ENCODE peak calls at places on chromosome 19, in nine cellular contexts. Z is breast epithelium, Y is K562, J is esophagus squamous epithelium, H is Peyer's patch, K is body of pancreas, D is IMR-90, T is heart left ventricle, W is suprapubic skin. N is an unnamed sample.

GRCh38 chr19:33143897-33144405 is 12.0 kb downstream of the WDR88 start:
- DNase-seq in Z (peak; percentile 24), Y (peak; percentile 80), J (no peak), H (peak; percentile 77), K (peak; percentile 67), D (peak; percentile 42), T (peak; percentile 65), W (peak; percentile 73), N (no peak)

GRCh38 chr19:39356647-39357046 is 14.4 kb downstream of the SAMD4B start:
- DNase-seq in Z (no peak), Y (peak; percentile 83), J (no peak), H (no peak), K (no peak), D (no peak), T (no peak), W (no peak), N (no peak)

GRCh38 chr19:4371209-4371897 is 28.0 kb downstream of the MPND start:
- DNase-seq in Z (no peak), Y (no peak), J (no peak), H (no peak), K (peak; percentile 56), D (no peak), T (peak; percentile 60), W (no peak), N (no peak)

GRCh38 chr19:39296055-39296645 is at the start of gene IFNL1:
- DNase-seq in Z (no peak), Y (no peak), J (no peak), H (no peak), K (no peak), D (no peak), T (no peak), W (peak; percentile 40), N (no peak)

GRCh38 chr19:688214-688613 is 7.0 kb downstream of the PRSS57 start:
- DNase-seq in Z (no peak), Y (no peak), J (no peak), H (no peak), K (no peak), D (no peak), T (no peak), W (no peak), N (no peak)

GRCh38 chr19:55546822-55547614 is 1.7 kb upstream of the SBK3 start:
- DNase-seq in Z (peak; percentile 69), Y (peak; percentile 63), J (no peak), H (no peak), K (peak; percentile 53), D (peak; percentile 84), T (peak; percentile 94), W (peak; percentile 82), N (peak; percentile 92)

GRCh38 chr19:7004313-7004931 is 16.8 kb downstream of the MBD3L2B start:
- DNase-seq in Z (no peak), Y (peak; percentile 13), J (no peak), H (no peak), K (no peak), D (peak; percentile 18), T (no peak), W (no peak), N (no peak)

GRCh38 chr19:42121666-42122069 is 10.6 kb downstream of the POU2F2 start:
- DNase-seq in Z (no peak), Y (no peak), J (no peak), H (no peak), K (no peak), D (peak; percentile 88), T (peak; percentile 67), W (no peak), N (no peak)

GRCh38 chr19:1768248-1768647 is 14.9 kb downstream of the ONECUT3 start:
- DNase-seq in Z (no peak), Y (peak; percentile 67), J (no peak), H (no peak), K (no peak), D (no peak), T (no peak), W (no peak), N (no peak)

GRCh38 chr19:7383284-7383683 is 34.5 kb downstream of the ARHGEF18 start:
- DNase-seq in Z (no peak), Y (no peak), J (no peak), H (no peak), K (no peak), D (no peak), T (no peak), W (no peak), N (no peak)

GRCh38 chr19:34430738-34431625 is 2.8 kb downstream of the UBA2 start:
- DNase-seq in Z (no peak), Y (peak; percentile 76), J (no peak), H (no peak), K (no peak), D (peak; percentile 68), T (no peak), W (no peak), N (no peak)

GRCh38 chr19:53057904-53058579 is 13.5 kb downstream of the ERVV-2 start:
- DNase-seq in Z (no peak), Y (no peak), J (no peak), H (no peak), K (peak; percentile 54), D (no peak), T (peak; percentile 64), W (no peak), N (no peak)

GRCh38 chr19:51439021-51439465 is 19.2 kb downstream of the SIGLEC8 start:
- DNase-seq in Z (no peak), Y (no peak), J (no peak), H (no peak), K (no peak), D (no peak), T (no peak), W (no peak), N (no peak)

GRCh38 chr19:1570836-1571235 is 2.7 kb upstream of the MEX3D start:
- DNase-seq in Z (no peak), Y (no peak), J (no peak), H (no peak), K (no peak), D (no peak), T (no peak), W (no peak), N (no peak)

GRCh38 chr19:55372316-55373081 is 2.2 kb upstream of the IL11 start:
- DNase-seq in Z (no peak), Y (no peak), J (no peak), H (no peak), K (no peak), D (peak; percentile 84), T (no peak), W (no peak), N (no peak)

GRCh38 chr19:37572203-37572602 is 22.4 kb downstream of the ZNF571 start:
- DNase-seq in Z (no peak), Y (no peak), J (no peak), H (no peak), K (no peak), D (peak; percentile 22), T (no peak), W (no peak), N (no peak)

GRCh38 chr19:3785464-3785937 is 680 bp downstream of the MATK start:
- DNase-seq in Z (no peak), Y (peak; percentile 64), J (no peak), H (no peak), K (no peak), D (no peak), T (no peak), W (no peak), N (no peak)

GRCh38 chr19:4389511-4390016 is 10.8 kb downstream of the SH3GL1 start:
- DNase-seq in Z (no peak), Y (no peak), J (no peak), H (no peak), K (no peak), D (no peak), T (no peak), W (no peak), N (no peak)

GRCh38 chr19:1592023-1592754 is 476 bp downstream of the MBD3 start:
- DNase-seq in Z (peak; percentile 68), Y (peak; percentile 94), J (no peak), H (peak; percentile 91), K (peak; percentile 92), D (peak; percentile 87), T (peak; percentile 89), W (peak; percentile 83), N (peak; percentile 93)

DNA sequence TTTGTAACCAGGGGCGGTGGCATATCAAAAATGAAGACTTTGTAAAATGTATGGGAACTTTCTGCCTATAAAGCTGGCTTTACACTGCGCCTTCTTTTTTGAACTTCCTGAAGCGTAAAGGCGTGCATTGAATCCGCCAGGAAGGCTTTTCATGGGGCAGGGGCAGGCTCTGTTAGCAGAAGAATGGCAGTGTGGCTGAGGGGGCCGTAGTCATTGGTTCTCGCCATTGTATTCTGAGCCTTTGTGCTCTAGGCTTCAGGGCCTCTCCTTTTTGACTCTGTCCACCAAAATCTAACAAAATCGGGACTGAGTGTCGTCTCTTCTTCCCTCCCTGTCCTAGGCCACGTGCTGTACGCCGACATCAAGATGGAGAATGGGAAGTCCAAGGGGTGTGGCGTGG is 14.1 kb downstream of the PRAM1 start:
- DNase-seq in Z (no peak), Y (no peak), J (no peak), H (no peak), K (no peak), D (no peak), T (no peak), W (no peak), N (no peak)
- H3K27ac ChIP-seq in Z (no peak overlapping the region), Y (no peak overlapping the region), J (peak overlapping the region; percentile 39), H (no peak overlapping the region), K (no peak overlapping the region), D (no peak overlapping the region), T (no peak overlapping the region), W (no peak overlapping the region), N (no peak overlapping the region)

GRCh38 chr19:30942636-30943035 is 406.6 kb downstream of the TSHZ3 start:
- DNase-seq in Z (no peak), Y (no peak), J (no peak), H (no peak), K (no peak), D (no peak), T (no peak), W (no peak), N (no peak)
- H3K4me1 ChIP-seq in Z (no peaks in the 10 kb centered on the region), Y (no peaks in the 10 kb centered on the region), J (no peaks in the 10 kb centered on the region), H (no peaks in the 10 kb centered on the region), K (no peaks in the 10 kb centered on the region), D (no peaks in the 10 kb centered on the region), T (no peaks in the 10 kb centered on the region), W (no peaks in the 10 kb centered on the region), N (no peaks in the 10 kb centered on the region)

GRCh38 chr19:49664171-49665070 is 1.2 kb downstream of the IRF3 start:
- DNase-seq in Z (peak; percentile 85), Y (peak; percentile 91), J (peak; percentile 52), H (peak; percentile 97), K (peak; percentile 91), D (peak; percentile 67), T (peak; percentile 87), W (peak; percentile 95), N (peak; percentile 97)
- TF ChIP-seq POLR2A in Z (peak; percentile 36), Y (peak; percentile 66), J (no peak), H (peak; percentile 72), K (peak; percentile 72), D (no peak), T (no peak), W (no peak), N (no peak)

DNA sequence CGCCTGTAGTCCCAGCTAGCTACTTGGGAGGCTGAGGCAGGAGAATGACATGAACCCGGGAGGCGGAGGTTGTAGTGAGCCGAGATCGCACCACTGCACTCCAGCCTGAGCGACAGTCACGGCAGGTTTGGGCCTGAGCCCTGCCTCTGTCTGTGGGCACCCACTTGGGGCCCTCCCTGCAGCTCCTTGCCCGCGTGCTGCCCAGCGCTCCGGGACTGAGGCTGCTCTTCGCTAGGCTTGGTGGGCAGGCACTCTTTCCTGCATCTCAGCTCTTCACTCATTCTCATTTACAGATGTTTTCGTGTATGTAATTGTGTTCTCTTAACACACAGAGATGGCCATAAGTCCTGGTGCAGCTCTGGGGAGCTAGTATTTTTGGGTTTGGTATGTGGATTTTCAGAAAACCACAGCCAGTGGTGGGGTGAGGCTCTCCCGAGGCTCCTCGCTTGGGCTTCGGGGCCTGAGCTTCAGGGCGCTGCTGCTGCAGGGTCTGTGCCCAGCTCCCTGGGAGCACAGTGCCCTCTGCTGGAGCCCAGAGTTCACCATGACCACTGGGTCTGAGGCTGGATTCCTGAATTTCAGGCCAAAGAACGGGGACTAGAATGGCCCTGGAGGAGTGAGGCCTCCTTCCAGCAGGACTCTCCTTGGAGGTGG is 15.2 kb downstream of the UPF1 start:
- DNase-seq in Z (peak; percentile 55), Y (peak; percentile 69), J (no peak), H (peak; percentile 78), K (peak; percentile 78), D (peak; percentile 69), T (peak; percentile 79), W (peak; percentile 86), N (no peak)
- H3K27ac ChIP-seq in Z (peak overlapping the region; percentile 86), Y (peak overlapping the region; percentile 21), J (peak overlapping the region; percentile 78), H (no peak overlapping the region), K (peak overlapping the region; percentile 15), D (no peak overlapping the region), T (peak overlapping the region; percentile 81), W (peak overlapping the region; percentile 77), N (peak overlapping the region; percentile 75)

N was measured in esophagus muscularis mucosa.